ENCODE peak calls at places on chromosomes 11 and 22, in five cellular contexts. M, A, U, Y and B are unnamed samples.

GRCh38 chr11:20037358-20037757 is 122.9 kb downstream of the DBX1 start:
- DNase-seq in Y (no peak), A (no peak), M (no peak), U (no peak), B (no peak)

GRCh38 chr11:31815743-31816466 is 4.8 kb upstream of the PAX6 start:
- DNase-seq in A (no peak), U (no peak), M (peak), Y (no peak), B (no peak)

GRCh38 chr11:107719557-107720304 is 7.9 kb upstream of the SLN start:
- DNase-seq in U (no peak), A (no peak), Y (no peak), M (peak), B (no peak)

GRCh38 chr22:46379301-46379930 is 43.9 kb downstream of the TRMU start:
- DNase-seq in U (no peak), A (peak), M (no peak), Y (no peak), B (no peak)

GRCh38 chr22:22810018-22810427 is 77.6 kb upstream of the IGLL5 start:
- DNase-seq in M (peak), U (no peak), Y (peak), A (peak), B (peak)

GRCh38 chr11:45026835-45027234 is 76.2 kb upstream of the TP53I11 start:
- DNase-seq in M (no peak), Y (no peak), U (no peak), A (no peak), B (no peak)

GRCh38 chr11:516400-516799 is 9.4 kb upstream of the RNH1 start:
- DNase-seq in Y (no peak), U (no peak), A (no peak), M (no peak), B (no peak)

GRCh38 chr11:113103932-113104331 is 142.7 kb downstream of the NCAM1 start:
- DNase-seq in Y (no peak), M (no peak), A (no peak), U (no peak), B (no peak)

GRCh38 chr11:132054822-132055221 is 684.4 kb downstream of the NTM start:
- DNase-seq in A (no peak), Y (no peak), M (no peak), U (no peak), B (no peak)

GRCh38 chr11:112652786-112653390 is 308.3 kb upstream of the NCAM1 start:
- DNase-seq in Y (no peak), U (no peak), M (no peak), A (no peak), B (no peak)

GRCh38 chr11:130813196-130813595 is 103.1 kb downstream of the SNX19 start:
- DNase-seq in Y (no peak), A (no peak), U (no peak), M (no peak), B (no peak)

GRCh38 chr11:67632982-67633755 is 3.4 kb upstream of the NUDT8 start:
- DNase-seq in M (no peak), U (no peak), Y (no peak), A (no peak), B (no peak)

GRCh38 chr11:71433648-71434450 is 14.3 kb downstream of the DHCR7 start:
- DNase-seq in Y (no peak), M (peak), U (no peak), A (no peak), B (no peak)

GRCh38 chr11:75576445-75577049 is 14.5 kb downstream of the SERPINH1 start:
- DNase-seq in U (no peak), Y (no peak), A (peak), M (peak), B (no peak)

GRCh38 chr22:31839986-31840385 is 86.2 kb downstream of the DEPDC5 start:
- DNase-seq in U (no peak), Y (no peak), M (no peak), A (no peak), B (no peak)
- H3K27ac ChIP-seq in U (no peak), Y (no peak), M (no peak), A (no peak), B (no peak)

GRCh38 chr11:2577071-2578005 is 122.5 kb downstream of the KCNQ1OT1 start:
- DNase-seq in A (no peak), Y (peak), U (no peak), M (no peak), B (no peak)

GRCh38 chr11:2574553-2575535 is 125.0 kb downstream of the KCNQ1OT1 start:
- DNase-seq in A (no peak), Y (peak), M (no peak), U (no peak), B (no peak)

GRCh38 chr11:2576116-2576515 is 123.7 kb downstream of the KCNQ1OT1 start:
- DNase-seq in A (no peak), U (no peak), M (no peak), Y (peak), B (no peak)

GRCh38 chr11:2575611-2576051 is 124.2 kb downstream of the KCNQ1OT1 start:
- DNase-seq in Y (peak), A (no peak), M (no peak), U (no peak), B (no peak)

DNA sequence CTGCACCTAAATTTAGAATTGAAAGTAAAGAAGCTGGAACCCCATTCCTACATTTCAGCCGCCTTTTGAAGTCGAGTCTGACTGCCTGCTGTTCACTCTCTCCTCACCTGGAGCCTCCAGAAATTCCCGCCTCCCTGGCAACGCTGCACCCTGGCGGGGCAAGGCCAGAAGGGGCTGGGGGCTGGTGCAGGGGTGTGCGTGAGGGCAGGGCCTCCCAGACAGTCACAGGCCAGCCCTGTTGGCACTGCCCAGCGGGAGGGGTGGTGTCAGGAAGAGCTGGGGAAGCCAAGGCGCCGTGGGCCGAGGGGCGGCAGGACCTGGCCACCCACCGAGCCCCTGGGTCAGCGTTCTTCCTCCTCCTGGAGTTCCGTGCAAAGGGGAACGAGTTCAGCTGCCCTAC is 123.3 kb downstream of the KCNQ1OT1 start:
- DNase-seq in M (no peak), U (no peak), A (no peak), Y (peak), B (no peak)
- H3K27ac ChIP-seq in M (no peak), U (no peak), A (no peak), Y (no peak), B (no peak)

GRCh38 chr22:45248832-45249561 is 8.3 kb upstream of the KIAA0930 start:
- DNase-seq in M (no peak), Y (no peak), A (no peak), U (no peak), B (no peak)

GRCh38 chr22:45240810-45241631 is at the start of gene KIAA0930:
- DNase-seq in M (peak), A (peak), U (peak), Y (peak), B (peak)

GRCh38 chr22:45251828-45252227 is 11.1 kb upstream of the KIAA0930 start:
- DNase-seq in Y (no peak), M (no peak), U (no peak), A (no peak), B (no peak)

GRCh38 chr22:45242778-45243191 is 2.1 kb upstream of the KIAA0930 start:
- DNase-seq in Y (peak), A (peak), M (no peak), U (no peak), B (no peak)

DNA sequence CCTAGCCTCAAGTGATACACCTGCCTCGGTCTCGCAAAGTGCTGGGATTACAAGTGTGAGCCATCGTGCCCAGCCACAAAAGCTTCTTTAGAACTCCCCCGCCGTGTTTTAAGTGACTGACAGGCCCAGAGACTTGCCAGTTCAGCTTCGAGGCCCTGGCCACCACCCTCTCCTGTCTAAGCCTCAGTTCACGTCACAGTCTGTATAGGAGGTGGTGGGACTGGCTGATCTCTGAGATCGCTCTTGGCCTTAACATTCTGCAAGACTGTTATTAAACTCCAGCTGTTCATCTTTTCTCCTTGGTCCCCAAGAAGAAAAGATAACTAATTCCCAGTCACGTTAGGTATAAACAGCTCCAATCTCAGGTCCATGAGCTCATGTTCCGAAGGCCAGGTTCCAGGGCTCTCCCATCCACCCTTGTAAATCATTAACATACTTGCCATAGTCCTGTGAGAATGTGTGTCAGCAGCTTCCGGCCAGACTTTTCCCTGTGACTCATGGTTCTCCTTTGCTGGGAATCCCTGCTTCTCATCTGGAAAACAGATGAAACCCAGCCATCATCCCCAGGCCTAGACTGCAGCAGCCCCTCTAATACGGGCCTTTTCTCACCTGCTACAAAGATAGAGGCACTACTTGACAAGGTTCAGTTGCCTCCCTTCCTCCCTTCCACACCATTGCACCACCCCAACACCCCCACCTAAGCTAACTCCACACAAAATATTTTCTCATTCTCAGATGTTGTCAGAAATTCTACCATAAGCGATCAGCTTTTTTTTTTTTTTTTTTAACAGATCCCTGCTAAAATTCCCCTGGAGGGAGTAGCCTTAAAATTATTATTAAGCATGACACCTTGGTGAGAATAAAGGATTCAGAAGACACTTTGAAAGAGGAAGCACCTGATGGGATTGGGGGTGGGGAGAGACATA is 5.6 kb upstream of the KIAA0930 start:
- DNase-seq in A (peak), M (no peak), U (no peak), Y (no peak), B (no peak)
- H3K27ac ChIP-seq in A (peak), M (no peak), U (peak), Y (no peak), B (no peak)

GRCh38 chr22:43260346-43260745 is 73.4 kb upstream of the TTLL12 start:
- DNase-seq in M (no peak), A (no peak), U (no peak), Y (no peak), B (no peak)
- H3K27ac ChIP-seq in M (peak), A (no peak), U (no peak), Y (no peak), B (no peak)

GRCh38 chr22:35589071-35589735 is 27.9 kb downstream of the MB start:
- DNase-seq in M (peak), Y (no peak), U (no peak), A (peak), B (no peak)

GRCh38 chr22:35589736-35590079 is 27.4 kb downstream of the MB start:
- DNase-seq in Y (no peak), U (no peak), M (no peak), A (no peak), B (no peak)

GRCh38 chr22:35586771-35587170 is 30.4 kb downstream of the MB start:
- DNase-seq in A (no peak), M (no peak), U (no peak), Y (no peak), B (no peak)

GRCh38 chr22:35587896-35588295 is 29.2 kb downstream of the MB start:
- DNase-seq in Y (no peak), A (no peak), M (no peak), U (no peak), B (no peak)

GRCh38 chr22:35587447-35587870 is 29.7 kb downstream of the MB start:
- DNase-seq in M (no peak), U (no peak), Y (no peak), A (no peak), B (no peak)
- H3K27ac ChIP-seq in M (no peak), U (no peak), Y (no peak), A (peak), B (no peak)

DNA sequence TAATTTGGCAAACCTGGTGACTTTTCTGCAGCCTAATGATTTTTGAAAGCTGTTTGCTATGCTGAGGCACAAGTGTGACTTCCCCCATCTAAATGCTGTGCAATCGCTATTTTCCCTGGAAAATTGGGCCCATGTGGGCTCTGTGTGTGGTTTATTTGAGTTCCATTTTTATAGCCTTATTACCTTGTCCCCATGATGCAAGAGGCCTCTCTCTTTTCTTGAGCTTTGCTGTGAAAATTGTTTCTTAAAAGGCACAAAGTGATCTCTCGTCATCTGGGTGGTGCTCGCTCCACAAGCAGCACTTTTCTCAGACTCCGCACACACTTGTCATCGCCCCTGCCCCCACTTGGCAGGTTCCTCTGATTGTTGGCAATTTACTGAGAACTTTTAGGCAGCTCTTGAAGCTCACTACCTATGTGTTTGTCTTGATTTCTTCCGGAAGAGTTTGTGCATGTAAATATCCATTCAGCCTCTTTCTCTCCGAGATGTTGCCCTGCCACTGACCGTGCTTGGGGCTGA is 24.9 kb downstream of the BMAL1 start:
- DNase-seq in A (no peak), M (no peak), U (no peak), Y (no peak), B (no peak)
- H3K27ac ChIP-seq in A (no peak), M (no peak), U (no peak), Y (no peak), B (no peak)

DNA sequence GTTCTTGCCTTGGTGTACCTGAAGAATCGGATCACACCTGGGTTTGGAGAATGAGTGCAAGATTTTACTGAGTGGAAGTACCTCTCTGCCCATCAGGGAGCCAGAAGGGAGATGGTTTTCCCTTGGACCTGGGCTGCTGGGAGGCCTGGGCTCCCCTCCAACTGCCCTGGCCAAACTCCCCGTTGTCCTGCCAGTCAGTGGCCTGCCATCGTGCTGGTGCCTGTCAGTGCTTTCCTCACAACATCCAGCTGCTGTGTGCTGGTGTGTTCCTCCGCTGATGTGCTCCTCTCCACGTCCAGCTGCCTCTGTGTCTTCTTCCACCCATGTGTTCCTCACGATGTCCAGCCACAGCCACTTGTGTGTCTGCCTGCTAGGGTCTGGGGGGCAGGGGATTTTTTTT is 87.9 kb upstream of the CLPB start:
- DNase-seq in U (no peak), Y (no peak), A (no peak), M (no peak), B (no peak)
- H3K27ac ChIP-seq in U (no peak), Y (no peak), A (no peak), M (no peak), B (no peak)

DNA sequence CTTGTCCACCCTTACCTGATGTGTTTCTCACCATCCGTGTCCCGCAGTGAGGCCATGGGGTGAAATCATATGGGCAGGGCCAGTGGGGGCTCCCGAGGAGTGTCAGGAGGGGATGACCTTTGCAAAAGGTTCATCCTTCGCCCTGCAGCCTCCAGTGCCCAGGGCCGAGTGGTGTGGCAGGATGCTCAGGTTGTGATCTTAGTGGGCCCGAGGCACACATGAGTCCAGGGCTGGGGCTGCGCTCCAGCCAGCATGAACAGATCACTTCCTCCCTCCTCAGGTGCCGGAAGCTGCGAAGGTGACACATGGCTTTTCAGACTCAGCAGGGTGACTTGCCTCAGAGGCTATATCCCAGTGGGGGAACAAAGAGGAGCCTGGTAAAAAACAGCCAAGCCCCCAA is 2.8 kb upstream of the FKBP2 start:
- DNase-seq in M (no peak), A (no peak), U (no peak), Y (no peak), B (no peak)
- H3K27ac ChIP-seq in M (no peak), A (no peak), U (no peak), Y (no peak), B (no peak)

DNA sequence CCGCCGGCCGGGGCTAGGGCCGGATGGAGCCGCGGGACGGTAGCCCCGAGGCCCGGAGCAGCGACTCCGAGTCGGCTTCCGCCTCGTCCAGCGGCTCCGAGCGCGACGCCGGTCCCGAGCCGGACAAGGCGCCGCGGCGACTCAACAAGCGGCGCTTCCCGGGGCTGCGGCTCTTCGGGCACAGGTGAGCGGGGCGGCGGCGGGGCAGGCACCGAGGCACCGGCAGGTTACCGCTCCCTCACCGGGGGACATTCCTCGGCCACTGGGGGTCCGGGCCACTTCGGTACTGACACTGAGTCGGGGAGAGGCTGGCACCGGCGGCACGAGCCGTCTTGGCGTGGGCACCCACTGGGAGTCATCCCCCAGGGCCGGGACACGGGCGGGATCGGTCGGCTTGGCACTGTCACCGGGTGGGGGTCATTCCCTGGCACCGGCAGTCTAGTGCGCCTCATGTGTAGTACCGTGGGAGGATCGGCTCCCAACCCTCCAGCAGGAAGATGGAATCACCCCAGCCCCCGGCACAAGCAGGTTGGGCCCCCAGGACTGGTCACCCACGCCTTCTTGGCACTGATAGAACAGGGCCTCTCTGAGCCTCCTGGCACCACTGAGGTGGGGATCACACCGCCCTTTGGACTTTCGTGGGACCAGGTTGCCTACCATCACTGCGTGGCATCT is 511 bp downstream of the DGKZ start:
- DNase-seq in U (no peak), A (no peak), Y (no peak), M (no peak), B (peak)
- H3K27ac ChIP-seq in U (no peak), A (peak), Y (peak), M (peak), B (peak)